ENCODE peak calls at places on chromosomes 6 and 20, in four cellular contexts. Z is uterus, I is adrenal gland, C is body of pancreas. U is an unnamed sample.

GRCh38 chr6:165679326-165679725 is 16.3 kb upstream of the PDE10A start:
- DNase-seq in Z (no peak), C (no peak), I (no peak), U (no peak)

GRCh38 chr6:92806254-92806653 is 613.1 kb downstream of the EPHA7 start:
- DNase-seq in C (no peak), I (no peak), Z (no peak), U (no peak)

GRCh38 chr20:39871013-39871412 is 818.0 kb downstream of the MAFB start:
- DNase-seq in I (no peak), Z (no peak), C (no peak), U (no peak)

GRCh38 chr20:58870293-58871014 is 17.9 kb downstream of the GNAS start:
- DNase-seq in C (peak; percentile 85), I (peak; percentile 76), Z (peak; percentile 76), U (peak; percentile 75)

GRCh38 chr6:100175814-100176275 is 181.8 kb upstream of the MCHR2 start:
- DNase-seq in I (peak; percentile 2), Z (no peak), C (peak; percentile 45), U (no peak)

GRCh38 chr20:61701802-61702201 is 363.9 kb downstream of the TAF4 start:
- DNase-seq in Z (no peak), I (no peak), C (no peak), U (no peak)

GRCh38 chr6:126040826-126041225 is 54.5 kb downstream of the TRMT11 start:
- DNase-seq in Z (no peak), C (peak; percentile 42), I (no peak), U (no peak)

GRCh38 chr6:70669133-70669532 is 1.4 kb downstream of the SMAP1 start:
- DNase-seq in Z (no peak), C (no peak), I (no peak), U (no peak)

GRCh38 chr20:37970856-37971245 is 62.4 kb downstream of the TTI1 start:
- DNase-seq in I (no peak), C (no peak), Z (no peak), U (no peak)

GRCh38 chr20:23144856-23145255 is 58.7 kb upstream of the CD93 start:
- DNase-seq in Z (no peak), I (no peak), C (no peak), U (no peak)
- TF ChIP-seq CTCF in Z (no peak), I (no peak), C (no peak), U (no peak)

GRCh38 chr6:44138717-44139350 is 11.5 kb downstream of the TMEM63B start:
- DNase-seq in I (no peak), Z (no peak), C (no peak), U (no peak)
- H3K36me3 ChIP-seq in I (peaks cover 38% of the 10 kb centered on the region), Z (no peaks in the 10 kb centered on the region), C (peaks cover 4% of the 10 kb centered on the region), U (peaks cover 97% of the 10 kb centered on the region)

DNA sequence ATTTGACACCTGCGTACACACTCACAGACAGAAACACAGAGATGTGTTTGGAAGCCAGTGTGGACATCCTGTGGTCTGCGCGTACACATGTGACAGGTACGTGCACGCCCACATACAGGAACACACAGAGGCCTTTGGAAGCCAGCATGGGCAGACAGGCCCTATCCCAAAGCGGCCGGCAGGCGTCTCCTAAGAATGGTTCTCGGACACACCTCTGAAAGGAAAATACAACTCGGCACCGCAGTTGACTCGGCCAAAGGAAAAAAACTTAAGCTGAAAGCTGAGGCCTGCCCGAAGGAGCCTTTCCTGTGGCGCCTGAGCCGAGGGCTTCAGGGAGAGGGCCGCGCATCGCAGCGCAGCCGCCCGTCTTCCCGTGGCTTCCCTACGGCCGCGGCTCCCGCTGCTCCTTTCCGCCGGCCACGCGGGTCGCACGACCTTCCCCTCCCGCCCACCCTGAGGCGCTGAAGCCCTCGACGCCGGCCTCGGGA is 1.4 kb upstream of the CEP43 start:
- DNase-seq in I (peak; percentile 79), C (peak; percentile 69), Z (peak; percentile 25), U (peak; percentile 43)
- TF ChIP-seq CTCF in I (peak; percentile 56), C (peak; percentile 44), Z (no peak), U (peak; percentile 28)

GRCh38 chr6:78952362-78952761 is 85.0 kb downstream of the IRAK1BP1 start:
- DNase-seq in I (no peak), Z (no peak), C (no peak), U (no peak)
- H3K36me3 ChIP-seq in I (peaks cover 37% of the 10 kb centered on the region), Z (no peaks in the 10 kb centered on the region), C (peaks cover 45% of the 10 kb centered on the region), U (peaks cover 100% of the 10 kb centered on the region)

GRCh38 chr6:108518714-108519576 is 41.8 kb upstream of the FOXO3 start:
- DNase-seq in I (no peak), C (peak; percentile 17), Z (no peak), U (no peak)
- TF ChIP-seq CTCF in I (peak; percentile 26), C (peak; percentile 34), Z (no peak), U (peak; percentile 6)

GRCh38 chr20:50129662-50130345 is 16.9 kb upstream of the UBE2V1 start:
- DNase-seq in C (no peak), Z (no peak), I (no peak), U (no peak)

GRCh38 chr20:50133474-50134217 is 19.9 kb downstream of the PEDS1 start:
- DNase-seq in I (peak; percentile 86), C (no peak), Z (no peak), U (no peak)

GRCh38 chr20:50130995-50131394 is 18.0 kb upstream of the UBE2V1 start:
- DNase-seq in C (no peak), Z (peak; percentile 43), I (peak; percentile 56), U (no peak)

GRCh38 chr20:50130346-50130703 is 17.4 kb upstream of the UBE2V1 start:
- DNase-seq in C (no peak), Z (no peak), I (no peak), U (no peak)

GRCh38 chr20:50133041-50133440 is 20.1 kb upstream of the UBE2V1 start:
- DNase-seq in Z (no peak), I (peak; percentile 63), C (no peak), U (no peak)
- H3K36me3 ChIP-seq in Z (no peaks in the 10 kb centered on the region), I (peaks cover 27% of the 10 kb centered on the region), C (no peaks in the 10 kb centered on the region), U (peaks cover 18% of the 10 kb centered on the region)

DNA sequence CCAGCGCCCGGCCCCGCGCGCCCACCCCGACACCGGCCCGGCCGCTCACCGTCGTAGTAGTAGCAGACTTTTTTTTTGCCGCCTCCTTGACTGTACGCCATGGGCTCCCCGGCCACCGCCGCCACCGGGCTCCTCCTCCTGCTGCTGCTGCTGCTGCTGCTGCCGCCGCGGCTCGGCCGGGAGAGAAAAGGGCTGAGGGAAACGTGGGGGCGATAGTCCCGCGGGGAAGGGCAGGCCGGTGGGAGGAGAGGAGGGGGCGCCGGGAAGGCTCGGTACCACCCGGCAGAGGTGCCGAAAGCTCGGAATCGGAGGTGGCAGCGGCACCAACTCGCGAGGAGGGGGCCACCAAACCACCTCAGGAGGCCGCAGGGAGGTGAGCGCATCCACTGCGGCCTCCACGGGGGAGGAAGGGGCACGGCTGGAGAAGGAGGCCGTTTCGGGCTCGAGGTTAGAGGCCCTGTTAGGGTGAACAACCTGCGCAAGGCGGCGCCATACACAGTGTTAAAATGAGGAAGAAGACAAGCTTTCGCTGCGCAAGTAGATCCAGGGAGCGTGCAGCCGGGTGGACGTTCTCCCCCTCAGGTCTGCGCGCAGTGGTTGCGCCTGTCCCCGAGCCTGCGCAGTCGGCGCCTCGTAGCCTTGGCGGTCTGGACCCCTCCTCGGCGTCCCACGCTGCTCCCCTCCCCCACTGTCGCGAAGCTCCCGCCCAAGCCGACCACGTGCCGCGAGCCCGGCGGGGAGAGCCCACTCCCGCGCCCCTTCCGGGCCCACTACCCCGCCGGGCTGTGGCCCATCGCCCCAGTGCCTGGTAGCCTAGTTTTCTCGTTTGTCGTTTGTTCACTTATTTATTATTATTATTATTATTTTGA is at the start of gene HDAC2:
- DNase-seq in I (peak; percentile 86), C (peak; percentile 86), Z (peak; percentile 85), U (peak; percentile 90)
- TF ChIP-seq CTCF in I (no peak), C (peak; percentile 5), Z (peak; percentile 4), U (no peak)

DNA sequence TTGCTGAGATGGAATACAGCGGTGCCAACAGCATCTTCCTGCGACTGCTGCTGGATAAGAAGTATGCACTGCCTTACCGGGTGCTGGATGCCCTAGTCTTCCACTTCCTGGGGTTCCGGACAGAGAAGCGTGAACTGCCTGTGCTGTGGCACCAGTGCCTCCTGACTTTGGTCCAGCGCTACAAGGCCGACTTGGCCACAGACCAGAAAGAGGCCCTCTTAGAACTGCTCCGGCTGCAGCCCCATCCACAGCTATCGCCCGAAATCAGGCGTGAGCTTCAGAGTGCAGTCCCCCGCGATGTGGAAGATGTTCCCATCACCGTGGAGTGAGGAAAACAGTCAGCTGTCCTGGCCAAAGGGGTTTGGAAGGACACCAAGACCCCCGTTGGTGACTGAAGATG is 9.2 kb downstream of the CCND3 start:
- DNase-seq in Z (no peak), C (no peak), I (no peak), U (no peak)
- H3K36me3 ChIP-seq in Z (no peaks in the 10 kb centered on the region), C (peaks cover 42% of the 10 kb centered on the region), I (peaks cover 90% of the 10 kb centered on the region), U (peaks cover 72% of the 10 kb centered on the region)

DNA sequence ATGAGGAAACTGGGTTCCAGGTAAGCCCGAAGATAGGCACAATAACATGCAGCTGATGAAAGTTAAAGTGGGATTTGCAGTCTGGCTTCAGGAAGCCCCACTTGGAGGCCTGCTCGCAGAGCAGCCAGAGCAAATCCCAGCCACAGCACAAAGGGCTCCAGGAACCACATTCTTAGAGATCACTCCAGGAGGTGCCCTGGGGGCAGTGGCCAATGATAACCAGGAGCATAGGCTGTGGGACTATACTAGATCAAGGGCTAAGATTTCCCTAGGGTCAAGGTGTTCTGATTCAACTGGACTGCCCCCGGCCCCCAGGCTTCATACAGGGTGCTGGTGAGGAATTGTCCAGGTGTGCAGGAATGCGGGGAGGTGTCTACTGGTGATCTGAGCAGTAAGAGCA is 133.9 kb upstream of the PTPRT start:
- DNase-seq in I (no peak), C (no peak), Z (no peak), U (no peak)
- TF ChIP-seq CTCF in I (no peak), C (no peak), Z (no peak), U (no peak)

DNA sequence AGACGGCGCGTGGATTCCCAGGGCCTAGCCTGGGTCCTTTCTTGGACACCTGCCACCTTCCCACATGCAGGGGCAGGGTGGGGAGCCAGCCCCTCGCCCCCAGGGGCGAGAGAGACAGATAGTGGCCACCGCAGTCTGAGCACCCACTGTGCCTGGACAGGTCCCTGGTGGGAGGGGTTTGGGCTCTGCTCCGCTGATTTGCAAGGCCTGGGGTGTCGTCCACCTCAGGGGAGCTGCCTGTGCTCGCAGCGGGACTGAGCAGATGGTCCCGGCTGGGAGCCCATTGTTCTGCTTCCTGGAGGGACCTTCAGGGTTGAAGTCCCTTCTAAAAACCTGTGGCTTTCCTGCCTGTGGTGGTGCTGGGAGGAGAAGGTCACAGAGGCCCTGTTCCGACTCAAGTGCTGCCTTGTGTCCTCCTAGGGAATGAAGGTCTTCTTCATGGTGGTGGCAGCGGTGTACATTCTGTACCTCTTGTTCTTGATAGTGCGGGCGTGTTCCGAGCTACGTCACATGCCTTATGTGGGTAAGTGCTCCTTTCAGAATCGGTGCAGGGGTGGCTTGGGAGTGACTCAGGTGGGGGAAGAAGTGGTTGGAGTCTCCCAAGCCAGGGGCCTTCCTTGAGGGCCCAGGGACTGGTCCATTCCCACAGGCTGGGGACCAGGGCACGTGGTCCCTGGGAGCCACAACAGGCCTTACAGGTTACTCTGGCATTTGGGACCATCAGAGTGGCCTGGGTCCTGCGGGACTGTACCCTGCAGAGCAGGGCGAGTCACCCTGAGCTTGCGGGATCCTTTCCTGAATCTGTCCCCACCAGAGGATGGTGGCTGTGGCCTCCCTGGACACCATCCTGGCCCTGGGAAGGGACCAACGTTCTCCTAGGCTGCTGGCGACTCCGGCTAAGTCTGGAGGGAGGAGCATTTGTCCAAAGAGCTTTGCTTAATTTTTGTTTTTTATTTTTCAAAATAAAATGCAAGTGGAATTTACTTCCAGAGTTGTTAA is 19.6 kb downstream of the DYNLT1 start:
- DNase-seq in C (no peak), Z (peak; percentile 10), I (no peak), U (no peak)
- H3K36me3 ChIP-seq in C (peaks cover 12% of the 10 kb centered on the region), Z (no peaks in the 10 kb centered on the region), I (peaks cover 20% of the 10 kb centered on the region), U (peaks cover 58% of the 10 kb centered on the region)